ENCODE peak calls at places on chromosome 17, in five cellular contexts. Y, K, V, H and T are unnamed samples.

GRCh38 chr17:1724351-1724868 is at the start of gene WDR81:
- DNase-seq in Y (peak), K (peak), V (peak), H (peak), T (no peak)

GRCh38 chr17:1629647-1630310 is 1.1 kb upstream of the SLC43A2 start:
- DNase-seq in Y (peak), K (peak), V (peak), H (peak), T (no peak)

GRCh38 chr17:9729034-9729650 is 62.2 kb downstream of the DHRS7C start:
- DNase-seq in Y (peak), K (no peak), V (no peak), H (no peak), T (no peak)

GRCh38 chr17:27807567-27808470 is 7.5 kb upstream of the NOS2 start:
- DNase-seq in Y (peak), K (no peak), V (no peak), H (peak), T (no peak)

GRCh38 chr17:34125921-34126320 is 129.2 kb upstream of the CCL2 start:
- DNase-seq in Y (no peak), K (no peak), V (no peak), H (no peak), T (no peak)

GRCh38 chr17:48054238-48055185 is 6.4 kb downstream of the NFE2L1 start:
- DNase-seq in Y (peak), K (peak), V (peak), H (peak), T (no peak)

GRCh38 chr17:28193241-28193640 is 125.8 kb upstream of the TMEM97 start:
- DNase-seq in Y (peak), K (peak), V (peak), H (no peak), T (no peak)

GRCh38 chr17:76659928-76660614 is 16.5 kb upstream of the ST6GALNAC1 start:
- DNase-seq in Y (no peak), K (no peak), V (no peak), H (peak), T (no peak)

GRCh38 chr17:8162997-8163977 is 539 bp upstream of the VAMP2 start:
- DNase-seq in Y (peak), K (peak), V (peak), H (peak), T (no peak)

GRCh38 chr17:78803161-78803845 is 21.2 kb upstream of the CYTH1 start:
- DNase-seq in Y (no peak), K (no peak), V (no peak), H (peak), T (no peak)

GRCh38 chr17:80252871-80253270 is 7.8 kb upstream of the RNF213 start:
- DNase-seq in Y (peak), K (peak), V (peak), H (peak), T (no peak)

GRCh38 chr17:69269174-69269998 is 40.8 kb upstream of the ABCA10 start:
- DNase-seq in Y (no peak), K (no peak), V (no peak), H (no peak), T (no peak)

GRCh38 chr17:1060991-1061390 is 64.1 kb downstream of the TIMM22 start:
- DNase-seq in Y (peak), K (peak), V (peak), H (peak), T (peak)

GRCh38 chr17:67221062-67221998 is 23.7 kb downstream of the HELZ start:
- DNase-seq in Y (peak), K (peak), V (no peak), H (no peak), T (no peak)

GRCh38 chr17:50101346-50102163 is 6.4 kb downstream of the PDK2 start:
- DNase-seq in Y (peak), K (peak), V (peak), H (peak), T (no peak)

GRCh38 chr17:79176792-79177601 is 102.4 kb downstream of the ENGASE start:
- DNase-seq in Y (peak), K (no peak), V (no peak), H (no peak), T (no peak)

GRCh38 chr17:17516315-17516930 is 20.2 kb upstream of the RASD1 start:
- DNase-seq in Y (no peak), K (no peak), V (no peak), H (peak), T (no peak)

GRCh38 chr17:73121513-73121912 is 29.0 kb upstream of the SLC39A11 start:
- DNase-seq in Y (no peak), K (no peak), V (no peak), H (no peak), T (no peak)

GRCh38 chr17:10182785-10183184 is 15.6 kb downstream of the GAS7 start:
- DNase-seq in Y (no peak), K (no peak), V (no peak), H (no peak), T (no peak)

GRCh38 chr17:6666077-6666521 is 14.5 kb downstream of the C17orf100 start:
- DNase-seq in Y (peak), K (peak), V (peak), H (no peak), T (no peak)

GRCh38 chr17:46795379-46795952 is 23.0 kb downstream of the WNT3 start:
- DNase-seq in Y (no peak), K (no peak), V (no peak), H (no peak), T (no peak)

GRCh38 chr17:57875109-57876022 is 25.5 kb upstream of the MRPS23 start:
- DNase-seq in Y (peak), K (peak), V (peak), H (peak), T (no peak)

GRCh38 chr17:496761-497586 is 144.4 kb upstream of the RPH3AL start:
- DNase-seq in Y (no peak), K (no peak), V (no peak), H (no peak), T (no peak)

GRCh38 chr17:46958192-46958591 is 20.9 kb downstream of the RPRML start:
- DNase-seq in Y (no peak), K (no peak), V (no peak), H (no peak), T (no peak)

GRCh38 chr17:69560987-69561441 is 146.5 kb downstream of the MAP2K6 start:
- DNase-seq in Y (no peak), K (peak), V (no peak), H (no peak), T (no peak)

GRCh38 chr17:3738562-3739295 is 15.0 kb downstream of the HASPIN start:
- DNase-seq in Y (peak), K (peak), V (peak), H (peak), T (no peak)

GRCh38 chr17:46810837-46811236 is 7.7 kb downstream of the WNT3 start:
- DNase-seq in Y (no peak), K (no peak), V (no peak), H (no peak), T (no peak)

GRCh38 chr17:39674702-39675389 is 6.6 kb downstream of the PNMT start:
- DNase-seq in Y (peak), K (no peak), V (no peak), H (peak), T (no peak)

GRCh38 chr17:49521088-49521450 is 26.0 kb downstream of the NGFR start:
- DNase-seq in Y (no peak), K (no peak), V (no peak), H (no peak), T (peak)

GRCh38 chr17:40956401-40957254 is 10.1 kb downstream of the KRT39 start:
- DNase-seq in Y (peak), K (no peak), V (no peak), H (no peak), T (no peak)

GRCh38 chr17:46942441-46943217 is 19.7 kb downstream of the GOSR2 start:
- DNase-seq in Y (peak), K (peak), V (peak), H (no peak), T (no peak)

GRCh38 chr17:31327534-31328526 is 6.4 kb upstream of the EVI2A start:
- DNase-seq in Y (no peak), K (no peak), V (no peak), H (no peak), T (no peak)

GRCh38 chr17:10772425-10773380 is 31.2 kb downstream of the TMEM238L start:
- DNase-seq in Y (peak), K (no peak), V (no peak), H (no peak), T (no peak)

GRCh38 chr17:39209317-39210092 is 9.4 kb downstream of the RPL19 start:
- DNase-seq in Y (peak), K (peak), V (peak), H (peak), T (no peak)

GRCh38 chr17:50881182-50881581 is 15.0 kb upstream of the TOB1 start:
- DNase-seq in Y (no peak), K (no peak), V (no peak), H (no peak), T (no peak)

GRCh38 chr17:29115906-29116651 is 64.1 kb downstream of the MYO18A start:
- DNase-seq in Y (peak), K (no peak), V (no peak), H (no peak), T (no peak)

GRCh38 chr17:40035162-40035559 is 19.0 kb downstream of the MED24 start:
- DNase-seq in Y (no peak), K (no peak), V (no peak), H (peak), T (no peak)

GRCh38 chr17:14464741-14465140 is 163.9 kb downstream of the HS3ST3B1 start:
- DNase-seq in Y (no peak), K (no peak), V (no peak), H (no peak), T (no peak)

GRCh38 chr17:68705331-68706166 is 104.4 kb upstream of the FAM20A start:
- DNase-seq in Y (peak), K (no peak), V (no peak), H (no peak), T (no peak)

DNA sequence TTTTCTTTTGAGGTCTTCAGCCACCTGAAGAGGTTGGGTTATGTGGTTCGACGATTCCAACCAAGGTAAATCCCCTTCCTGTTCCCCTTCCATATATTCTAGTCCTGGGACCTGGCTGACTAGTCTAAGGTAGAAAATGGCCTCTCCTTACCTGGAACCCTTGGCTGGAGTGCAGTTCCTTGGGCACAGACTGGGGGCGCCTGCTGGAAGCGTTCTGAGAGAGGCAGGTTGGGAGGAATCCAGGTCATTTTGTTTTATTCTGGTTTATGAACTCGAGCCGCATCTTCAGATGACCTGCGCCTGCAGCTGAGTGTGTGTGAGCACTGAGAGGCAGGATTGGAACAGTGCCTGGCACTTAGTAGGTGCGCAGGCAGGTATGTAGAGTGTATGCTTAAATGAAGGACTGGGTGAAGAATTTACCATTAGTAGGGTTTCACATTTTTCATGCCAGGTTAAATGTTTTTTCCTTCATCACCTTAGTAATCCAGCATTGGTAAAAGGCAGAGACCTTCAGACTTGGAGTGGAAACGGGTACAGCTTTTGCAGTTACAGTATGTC is 2.7 kb downstream of the TSEN54 start:
- DNase-seq in Y (no peak), K (no peak), V (no peak), H (no peak), T (no peak)
- TF ChIP-seq CTCF in Y (no peak), K (no peak), V (no peak), H (no peak), T (no peak)

GRCh38 chr17:37523715-37524219 is 34.1 kb downstream of the DUSP14 start:
- DNase-seq in Y (no peak), K (no peak), V (no peak), H (no peak), T (no peak)

GRCh38 chr17:37521821-37522220 is 32.1 kb downstream of the DUSP14 start:
- DNase-seq in Y (no peak), K (no peak), V (no peak), H (no peak), T (no peak)

GRCh38 chr17:37530420-37530819 is 40.7 kb downstream of the DUSP14 start:
- DNase-seq in Y (no peak), K (no peak), V (no peak), H (no peak), T (no peak)

GRCh38 chr17:37532751-37533150 is 43.1 kb downstream of the DUSP14 start:
- DNase-seq in Y (no peak), K (no peak), V (no peak), H (no peak), T (no peak)

DNA sequence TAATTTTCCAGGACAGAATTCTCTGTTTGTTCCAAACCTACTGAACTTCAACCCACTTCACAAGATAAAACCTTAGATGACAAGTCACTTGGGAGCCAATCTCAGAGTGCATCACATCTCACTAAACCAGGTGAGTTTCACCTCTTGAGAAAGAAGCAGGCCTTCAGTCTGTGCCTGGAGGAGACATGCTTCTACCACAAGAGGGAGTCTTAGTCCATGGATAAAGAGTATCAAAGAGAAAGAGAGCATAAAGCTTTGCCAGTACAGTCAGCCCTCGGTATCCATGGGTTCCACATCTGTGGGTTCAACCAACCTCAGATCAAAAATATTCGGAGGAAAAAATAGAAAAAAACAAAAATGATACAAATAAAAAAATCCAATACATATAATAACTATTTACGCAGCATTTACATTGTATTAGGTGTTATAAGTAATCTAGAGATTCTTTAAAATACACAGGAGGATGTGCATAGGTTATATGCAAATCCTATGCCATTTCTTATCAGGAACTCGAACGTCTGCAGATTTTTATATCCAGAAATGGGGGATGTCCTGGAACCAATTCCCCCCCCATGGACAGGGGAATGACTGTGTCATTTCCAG is 37.7 kb downstream of the DUSP14 start:
- DNase-seq in Y (peak), K (no peak), V (no peak), H (no peak), T (no peak)
- TF ChIP-seq CTCF in Y (peak), K (no peak), V (peak), H (peak), T (peak)

DNA sequence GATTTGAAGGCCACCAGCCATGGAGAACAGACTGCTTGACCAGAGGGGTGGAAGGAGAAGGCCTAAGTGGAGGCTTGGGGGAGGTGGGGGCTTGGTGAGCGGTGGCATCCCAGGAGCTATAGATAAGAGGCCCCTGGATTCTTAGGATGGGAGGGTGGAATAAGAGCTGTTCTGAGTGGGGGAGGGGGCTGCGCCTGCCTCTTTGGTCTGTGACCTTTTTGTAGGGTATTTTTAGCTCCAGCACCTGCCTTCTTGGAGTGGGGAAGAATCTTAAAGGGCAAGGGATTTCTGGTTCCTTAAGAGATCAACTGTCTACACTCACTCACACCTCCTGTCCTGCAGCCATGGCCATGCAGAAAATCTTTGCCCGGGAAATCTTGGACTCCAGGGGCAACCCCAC is 567 bp downstream of the ENO3 start:
- DNase-seq in Y (no peak), K (peak), V (no peak), H (no peak), T (no peak)
- TF ChIP-seq CTCF in Y (no peak), K (no peak), V (no peak), H (no peak), T (no peak)

DNA sequence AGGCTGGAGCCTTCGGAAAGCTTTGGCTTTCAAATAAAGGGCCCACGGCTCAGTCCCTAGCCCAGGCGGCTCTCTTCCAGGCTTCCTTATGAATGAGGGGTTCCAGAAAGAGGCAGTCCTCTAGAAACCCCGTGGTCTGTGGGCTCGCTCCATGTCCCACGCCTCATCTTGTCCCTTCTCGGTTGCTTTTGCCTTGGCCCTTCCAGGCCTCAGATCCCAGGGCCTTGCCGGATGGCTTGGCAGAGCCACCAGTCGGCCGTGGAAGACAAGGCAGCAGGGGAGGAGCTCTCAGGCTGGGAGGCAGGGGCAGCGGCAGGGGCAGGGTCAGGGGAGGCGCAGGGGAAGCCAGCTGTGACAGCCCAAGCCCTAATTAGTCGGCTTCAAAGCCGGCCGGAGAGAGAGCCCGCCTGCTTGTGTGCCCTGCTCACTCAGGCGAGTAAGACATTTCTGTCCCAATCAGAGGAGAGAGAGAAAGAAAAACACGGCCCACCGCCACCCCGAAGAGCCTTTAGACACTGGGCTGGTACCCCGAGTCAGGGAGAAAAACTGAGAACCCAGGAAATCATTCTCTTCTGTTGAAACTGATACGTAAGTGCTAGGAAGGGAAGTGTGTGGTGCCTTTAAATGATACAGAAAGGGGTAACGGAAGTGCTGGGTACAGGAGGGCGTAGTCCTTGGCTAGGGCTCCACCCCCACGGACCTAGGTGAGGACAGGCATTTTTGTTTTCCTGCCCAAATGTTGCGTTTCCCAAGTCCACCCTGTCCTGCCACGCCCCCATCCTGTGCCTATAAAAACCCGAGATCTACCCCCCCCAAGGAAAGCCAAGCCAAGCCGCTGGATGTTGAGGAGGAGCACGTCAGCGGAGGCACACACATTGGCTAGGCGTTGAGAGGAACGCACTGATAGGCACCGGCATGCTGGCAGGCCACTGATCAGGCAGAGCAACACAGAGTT is 27.8 kb upstream of the MEIOC start:
- DNase-seq in Y (peak), K (no peak), V (peak), H (peak), T (no peak)
- TF ChIP-seq CTCF in Y (no peak), K (no peak), V (no peak), H (no peak), T (no peak)

DNA sequence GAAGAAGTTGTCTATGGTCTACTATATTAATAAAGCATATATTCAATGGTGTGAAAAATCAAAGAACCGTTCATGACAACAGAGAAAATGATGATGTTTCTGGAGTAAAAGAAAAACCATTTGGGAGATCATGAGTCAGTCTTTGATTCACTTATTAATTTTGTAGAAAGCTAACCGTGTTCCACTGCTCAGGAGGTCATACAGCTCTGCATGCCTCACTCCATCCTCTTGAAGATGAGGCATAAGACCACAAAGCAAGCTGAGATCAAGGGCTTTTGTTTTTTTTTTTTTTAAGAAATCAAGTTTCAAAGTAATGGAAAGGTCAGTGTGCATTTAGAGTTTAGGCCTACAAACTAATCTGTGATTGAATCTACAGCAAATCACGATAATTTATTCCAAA is 206.4 kb downstream of the CEP112 start:
- DNase-seq in Y (no peak), K (no peak), V (no peak), H (no peak), T (no peak)
- TF ChIP-seq CTCF in Y (no peak), K (no peak), V (no peak), H (no peak), T (no peak)